ENCODE peak calls at places on chromosomes 12 and 14, in five cellular contexts. A, O, P, H and W are unnamed samples.
A peak's percentile ranks its signal among the peaks of the same experiment; 100 is the strongest.

GRCh38 chr12:96236221-96236822 is 42.1 kb downstream of the ELK3 start:
- DNase-seq in O (peak; percentile 84), A (no peak), H (peak; percentile 92), P (no peak), W (no peak)

GRCh38 chr14:95876769-95877490 is at the start of gene TUNAR:
- DNase-seq in O (peak; percentile 50), P (no peak), A (no peak), H (no peak), W (no peak)

GRCh38 chr14:34064349-34064748 is 113.5 kb upstream of the EGLN3 start:
- DNase-seq in H (peak; percentile 68), P (no peak), A (no peak), O (peak; percentile 83), W (no peak)

GRCh38 chr14:69079188-69079742 is 73.7 kb downstream of the DCAF5 start:
- DNase-seq in A (no peak), O (peak; percentile 89), P (peak; percentile 55), H (peak; percentile 76), W (peak; percentile 95)

GRCh38 chr14:26233126-26233525 is 364.7 kb downstream of the NOVA1 start:
- DNase-seq in A (no peak), P (no peak), O (no peak), H (no peak), W (no peak)

GRCh38 chr12:128140551-128140950 is 126.4 kb upstream of the TMEM132C start:
- DNase-seq in H (no peak), A (no peak), P (peak; percentile 20), O (no peak), W (peak; percentile 54)

GRCh38 chr12:126156806-126157574 is 1091.8 kb downstream of the AACS start:
- DNase-seq in A (no peak), P (no peak), H (no peak), O (no peak), W (no peak)

GRCh38 chr14:100278702-100279101 is 27.5 kb downstream of the SLC25A29 start:
- DNase-seq in A (no peak), P (no peak), O (peak; percentile 69), H (peak; percentile 60), W (peak; percentile 27)

GRCh38 chr14:24389266-24389855 is 9.4 kb upstream of the NYNRIN start:
- DNase-seq in A (no peak), O (peak; percentile 64), P (peak; percentile 57), H (peak; percentile 63), W (peak; percentile 32)

GRCh38 chr14:96056509-96057422 is 17.6 kb downstream of the C14orf132 start:
- DNase-seq in A (no peak), P (no peak), H (no peak), O (no peak), W (peak; percentile 55)

GRCh38 chr14:66487159-66487558 is 988 bp downstream of the CCDC196 start:
- DNase-seq in A (no peak), P (no peak), H (no peak), O (no peak), W (no peak)

GRCh38 chr12:41466762-41467270 is 278.7 kb downstream of the PDZRN4 start:
- DNase-seq in A (no peak), O (no peak), H (no peak), P (peak; percentile 54), W (no peak)

GRCh38 chr12:108855284-108856169 is 1.9 kb downstream of the SSH1 start:
- DNase-seq in O (no peak), P (no peak), H (peak; percentile 40), A (no peak), W (peak; percentile 29)

GRCh38 chr12:97561321-97562230 is 99.0 kb downstream of the RMST start:
- DNase-seq in A (no peak), P (no peak), O (no peak), H (no peak), W (peak; percentile 41)
- H3K4me2 ChIP-seq in A (no peak overlapping the region), P (no peak overlapping the region), O (no peak overlapping the region), H (no peak overlapping the region), W (peak overlapping the region; percentile 2)

GRCh38 chr12:6631549-6631961 is 4.2 kb downstream of the LPAR5 start:
- DNase-seq in P (peak; percentile 55), O (no peak), H (no peak), A (no peak), W (no peak)
- H2AFZ ChIP-seq in P (peak overlapping the region; percentile 29), O (no peak overlapping the region), H (no peak overlapping the region), A (no peak overlapping the region), W (no peak overlapping the region)

DNA sequence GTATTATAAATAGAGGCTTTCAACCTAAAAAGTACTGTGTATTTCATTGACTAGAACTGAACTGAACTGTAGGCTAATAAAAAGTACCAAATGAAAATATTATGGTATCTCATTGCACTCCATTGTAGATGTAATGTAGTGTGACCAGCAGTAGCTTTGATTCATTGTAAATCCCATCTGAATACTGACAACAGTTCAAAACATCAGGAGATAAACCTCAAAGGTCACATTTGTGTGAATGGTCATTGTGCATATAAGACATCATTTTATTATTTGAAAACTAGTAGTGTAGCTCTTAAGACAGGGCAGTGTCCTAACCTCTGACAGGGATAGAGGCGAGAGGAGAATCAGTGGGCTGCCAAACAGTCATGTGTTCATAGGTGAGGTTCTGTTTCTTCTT is 286.6 kb downstream of the FBXL14 start:
- DNase-seq in A (no peak), H (no peak), P (no peak), O (no peak), W (no peak)
- H3K4me1 ChIP-seq in A (no peaks in the 10 kb centered on the region), H (no peaks in the 10 kb centered on the region), P (no peaks in the 10 kb centered on the region), O (peaks cover 5% of the 10 kb centered on the region), W (peaks cover 2% of the 10 kb centered on the region)

DNA sequence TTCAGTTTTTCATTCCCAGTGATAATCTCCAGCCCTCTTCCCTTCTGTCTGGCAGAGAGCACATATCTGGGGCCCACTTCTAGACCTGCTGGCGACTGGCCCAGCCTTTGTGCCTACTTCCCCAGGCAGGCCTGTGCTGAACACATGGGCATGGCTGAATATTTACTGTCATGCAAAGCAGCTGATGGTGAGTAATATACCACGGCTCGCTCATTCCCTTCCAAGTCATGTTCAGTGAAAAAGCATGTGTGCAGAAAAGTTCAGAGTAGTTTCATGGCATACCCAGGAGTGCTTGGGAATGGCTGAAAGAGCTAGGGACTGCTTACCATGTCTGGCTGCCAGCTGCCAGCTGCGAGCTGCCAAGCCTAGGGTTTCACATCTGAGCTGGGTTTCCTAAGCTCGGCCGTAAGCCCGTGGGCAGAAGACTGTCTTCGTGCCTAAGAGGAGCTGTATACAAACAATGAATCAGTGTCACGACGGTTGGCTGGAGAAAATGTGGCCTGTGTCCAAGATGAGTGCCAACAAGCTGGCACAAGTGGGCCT is 179.9 kb upstream of the PELI2 start:
- DNase-seq in P (peak; percentile 30), O (peak; percentile 64), H (peak; percentile 21), A (no peak), W (peak; percentile 56)
- H3K4me2 ChIP-seq in P (no peak overlapping the region), O (no peak overlapping the region), H (no peak overlapping the region), A (no peak overlapping the region), W (peak overlapping the region; percentile 25)

DNA sequence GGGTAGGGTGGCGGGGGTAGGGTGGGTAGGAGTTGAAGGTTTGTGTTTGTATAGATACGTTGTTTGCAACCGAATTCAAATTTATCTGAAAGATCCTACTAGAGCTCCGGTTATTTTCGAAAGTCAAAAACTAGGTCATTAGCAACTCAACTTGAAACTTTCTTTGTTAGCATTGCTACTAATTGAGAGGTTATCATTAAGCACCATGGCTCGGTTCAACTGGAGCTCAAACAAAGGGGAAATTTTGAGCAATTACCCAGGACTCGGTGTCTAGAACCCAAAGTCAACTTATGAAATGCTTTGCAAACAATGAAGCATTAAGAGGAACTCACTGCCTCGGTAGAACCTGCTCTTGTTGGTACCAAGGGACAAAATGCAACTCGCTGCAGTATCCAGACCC is 207.7 kb downstream of the BCAT1 start:
- DNase-seq in A (no peak), H (no peak), P (no peak), O (no peak), W (no peak)
- H2AFZ ChIP-seq in A (no peak overlapping the region), H (no peak overlapping the region), P (no peak overlapping the region), O (no peak overlapping the region), W (no peak overlapping the region)